ENCODE peak calls at places on chromosomes 12 and 14, in ten cellular contexts. Y, H, Q, A, B, X, I, C, F and R are unnamed samples.

GRCh38 chr12:47843226-47843980 is 23.7 kb upstream of the HDAC7 start:
- DNase-seq in Y (no peak), H (peak), Q (no peak), A (no peak), B (no peak), X (no peak), I (no peak), C (no peak), F (no peak), R (no peak)

GRCh38 chr14:102584871-102585869 is 7.3 kb upstream of the RCOR1 start:
- DNase-seq in Y (no peak), H (no peak), Q (no peak), A (no peak), B (no peak), X (no peak), I (no peak), C (no peak), F (no peak), R (no peak)

GRCh38 chr12:3725267-3726115 is 27.4 kb downstream of the CRACR2A start:
- DNase-seq in Y (no peak), H (no peak), Q (no peak), A (no peak), B (no peak), X (peak), I (no peak), C (no peak), F (no peak), R (no peak)

GRCh38 chr12:42798811-42799438 is 209.4 kb upstream of the PRICKLE1 start:
- DNase-seq in Y (no peak), H (peak), Q (no peak), A (no peak), B (no peak), X (peak), I (no peak), C (no peak), F (no peak), R (no peak)

GRCh38 chr14:104237651-104238423 is 99.5 kb downstream of the KIF26A start:
- DNase-seq in Y (no peak), H (no peak), Q (no peak), A (no peak), B (no peak), X (no peak), I (no peak), C (no peak), F (peak), R (no peak)

GRCh38 chr14:105844810-105845724 is 318.7 kb downstream of the TMEM121 start:
- DNase-seq in Y (peak), H (no peak), Q (no peak), A (no peak), B (no peak), X (no peak), I (no peak), C (no peak), F (no peak), R (no peak)

GRCh38 chr14:89849931-89850330 is 104.6 kb downstream of the EFCAB11 start:
- DNase-seq in Y (no peak), H (peak), Q (no peak), A (no peak), B (no peak), X (peak), I (no peak), C (no peak), F (no peak), R (peak)

GRCh38 chr12:47835017-47835830 is 15.5 kb upstream of the HDAC7 start:
- DNase-seq in Y (no peak), H (no peak), Q (no peak), A (no peak), B (no peak), X (no peak), I (peak), C (no peak), F (no peak), R (peak)

GRCh38 chr14:26204954-26205479 is 392.8 kb downstream of the NOVA1 start:
- DNase-seq in Y (peak), H (no peak), Q (no peak), A (no peak), B (peak), X (no peak), I (no peak), C (no peak), F (peak), R (no peak)

GRCh38 chr12:12008931-12009611 is 61.7 kb upstream of the BCL2L14 start:
- DNase-seq in Y (no peak), H (peak), Q (peak), A (peak), B (no peak), X (peak), I (peak), C (no peak), F (no peak), R (peak)

GRCh38 chr14:60348211-60348610 is 99.2 kb downstream of the PPM1A start:
- DNase-seq in Y (no peak), H (no peak), Q (no peak), A (no peak), B (no peak), X (no peak), I (peak), C (no peak), F (no peak), R (no peak)

GRCh38 chr14:63972323-63972932 is 119.6 kb downstream of the SYNE2 start:
- DNase-seq in Y (no peak), H (no peak), Q (no peak), A (no peak), B (no peak), X (no peak), I (no peak), C (no peak), F (no peak), R (no peak)

GRCh38 chr14:99931308-99931707 is 133.9 kb upstream of the EVL start:
- DNase-seq in Y (no peak), H (no peak), Q (no peak), A (no peak), B (no peak), X (no peak), I (no peak), C (no peak), F (no peak), R (no peak)